ENCODE peak calls at places on chromosomes 2 and 18, in eight cellular contexts. One of them, this sample, is unnamed.

GRCh38 chr2:234976479-234977227 is 24.8 kb downstream of the SH3BP4 start:
- DNase-seq in MCF 10A: no peak
- DNase-seq in stimulated activated CD4-positive, alpha-beta T cell treated with anti-CD3 and anti-CD28 coated beads, Interleukin-4, amount 100 ng/mL, for 24 hours: no peak
- DNase-seq in left lobe of liver: no peak
- DNase-seq in non-pigmented ciliary epithelial cell: no peak
- DNase-seq in 8988T: no peak
- DNase-seq in iris pigment epithelial cell: no peak
- DNase-seq in astrocyte of the spinal cord: no peak
- DNase-seq in this sample: no peak

GRCh38 chr2:107801498-107801897 is 25.2 kb upstream of the RGPD4 start:
- DNase-seq in MCF 10A: no peak
- DNase-seq in stimulated activated CD4-positive, alpha-beta T cell treated with anti-CD3 and anti-CD28 coated beads, Interleukin-4, amount 100 ng/mL, for 24 hours: no peak
- DNase-seq in left lobe of liver: no peak
- DNase-seq in non-pigmented ciliary epithelial cell: no peak
- DNase-seq in 8988T: no peak
- DNase-seq in iris pigment epithelial cell: peak; percentile 8
- DNase-seq in astrocyte of the spinal cord: no peak
- DNase-seq in this sample: no peak

GRCh38 chr2:164538250-164538866 is 82.9 kb downstream of the GRB14 start:
- DNase-seq in MCF 10A: peak; percentile 62
- DNase-seq in stimulated activated CD4-positive, alpha-beta T cell treated with anti-CD3 and anti-CD28 coated beads, Interleukin-4, amount 100 ng/mL, for 24 hours: no peak
- DNase-seq in left lobe of liver: no peak
- DNase-seq in non-pigmented ciliary epithelial cell: no peak
- DNase-seq in 8988T: peak; percentile 11
- DNase-seq in iris pigment epithelial cell: peak; percentile 48
- DNase-seq in astrocyte of the spinal cord: peak; percentile 61
- DNase-seq in this sample: peak; percentile 69

GRCh38 chr18:50401888-50402287 is 27.0 kb downstream of the SKA1 start:
- DNase-seq in MCF 10A: peak; percentile 62
- DNase-seq in stimulated activated CD4-positive, alpha-beta T cell treated with anti-CD3 and anti-CD28 coated beads, Interleukin-4, amount 100 ng/mL, for 24 hours: no peak
- DNase-seq in left lobe of liver: peak; percentile 60
- DNase-seq in non-pigmented ciliary epithelial cell: no peak
- DNase-seq in 8988T: no peak
- DNase-seq in iris pigment epithelial cell: peak; percentile 31
- DNase-seq in astrocyte of the spinal cord: peak; percentile 3
- DNase-seq in this sample: peak; percentile 43

GRCh38 chr2:63590621-63591408 is 2.1 kb downstream of the MDH1 start:
- DNase-seq in MCF 10A: peak; percentile 45
- DNase-seq in stimulated activated CD4-positive, alpha-beta T cell treated with anti-CD3 and anti-CD28 coated beads, Interleukin-4, amount 100 ng/mL, for 24 hours: no peak
- DNase-seq in left lobe of liver: peak; percentile 61
- DNase-seq in non-pigmented ciliary epithelial cell: no peak
- DNase-seq in 8988T: no peak
- DNase-seq in iris pigment epithelial cell: peak; percentile 41
- DNase-seq in astrocyte of the spinal cord: no peak
- DNase-seq in this sample: peak; percentile 31

GRCh38 chr2:36889782-36890181 is 76.6 kb downstream of the STRN start:
- DNase-seq in MCF 10A: peak; percentile 92
- DNase-seq in stimulated activated CD4-positive, alpha-beta T cell treated with anti-CD3 and anti-CD28 coated beads, Interleukin-4, amount 100 ng/mL, for 24 hours: peak; percentile 4
- DNase-seq in left lobe of liver: no peak
- DNase-seq in non-pigmented ciliary epithelial cell: peak; percentile 94
- DNase-seq in 8988T: peak; percentile 41
- DNase-seq in iris pigment epithelial cell: peak; percentile 97
- DNase-seq in astrocyte of the spinal cord: peak; percentile 95
- DNase-seq in this sample: peak; percentile 97

GRCh38 chr2:208490492-208490891 is 83.9 kb downstream of the PTH2R start:
- DNase-seq in MCF 10A: no peak
- DNase-seq in stimulated activated CD4-positive, alpha-beta T cell treated with anti-CD3 and anti-CD28 coated beads, Interleukin-4, amount 100 ng/mL, for 24 hours: no peak
- DNase-seq in left lobe of liver: no peak
- DNase-seq in non-pigmented ciliary epithelial cell: no peak
- DNase-seq in 8988T: no peak
- DNase-seq in iris pigment epithelial cell: no peak
- DNase-seq in astrocyte of the spinal cord: no peak
- DNase-seq in this sample: no peak

GRCh38 chr2:132798334-132798733 is 128.3 kb upstream of the LYPD1 start:
- DNase-seq in MCF 10A: no peak
- DNase-seq in stimulated activated CD4-positive, alpha-beta T cell treated with anti-CD3 and anti-CD28 coated beads, Interleukin-4, amount 100 ng/mL, for 24 hours: no peak
- DNase-seq in left lobe of liver: no peak
- DNase-seq in non-pigmented ciliary epithelial cell: no peak
- DNase-seq in 8988T: no peak
- DNase-seq in iris pigment epithelial cell: no peak
- DNase-seq in astrocyte of the spinal cord: no peak
- DNase-seq in this sample: no peak

GRCh38 chr2:17976871-17977746 is 98.6 kb downstream of the KCNS3 start:
- DNase-seq in MCF 10A: peak; percentile 81
- DNase-seq in stimulated activated CD4-positive, alpha-beta T cell treated with anti-CD3 and anti-CD28 coated beads, Interleukin-4, amount 100 ng/mL, for 24 hours: no peak
- DNase-seq in left lobe of liver: no peak
- DNase-seq in non-pigmented ciliary epithelial cell: peak; percentile 99
- DNase-seq in 8988T: no peak
- DNase-seq in iris pigment epithelial cell: peak; percentile 99
- DNase-seq in astrocyte of the spinal cord: peak; percentile 99
- DNase-seq in this sample: peak; percentile 97

GRCh38 chr18:24734058-24734457 is 273.6 kb downstream of the HRH4 start:
- DNase-seq in MCF 10A: peak; percentile 15
- DNase-seq in stimulated activated CD4-positive, alpha-beta T cell treated with anti-CD3 and anti-CD28 coated beads, Interleukin-4, amount 100 ng/mL, for 24 hours: no peak
- DNase-seq in left lobe of liver: no peak
- DNase-seq in non-pigmented ciliary epithelial cell: no peak
- DNase-seq in 8988T: no peak
- DNase-seq in iris pigment epithelial cell: no peak
- DNase-seq in astrocyte of the spinal cord: no peak
- DNase-seq in this sample: peak; percentile 50

GRCh38 chr2:226130192-226130591 is 669.4 kb downstream of the IRS1 start:
- DNase-seq in MCF 10A: peak; percentile 25
- DNase-seq in stimulated activated CD4-positive, alpha-beta T cell treated with anti-CD3 and anti-CD28 coated beads, Interleukin-4, amount 100 ng/mL, for 24 hours: no peak
- DNase-seq in left lobe of liver: no peak
- DNase-seq in non-pigmented ciliary epithelial cell: no peak
- DNase-seq in 8988T: no peak
- DNase-seq in iris pigment epithelial cell: peak; percentile 38
- DNase-seq in astrocyte of the spinal cord: peak; percentile 34
- DNase-seq in this sample: peak; percentile 20